ENCODE peak calls at places on chromosomes 3 and 15, in six cellular contexts. R is coronary artery; K is SW480; H is CD8-positive, alpha-beta T cell; C is NCI-H446; Z is NCI-H345. F is an unnamed sample.

GRCh38 chr3:67362686-67363085 is 291.7 kb downstream of the SUCLG2 start:
- DNase-seq in R (no peak), H (no peak), K (peak; percentile 29), C (no peak), Z (no peak), F (no peak)

GRCh38 chr15:66233487-66234415 is 19.8 kb downstream of the MEGF11 start:
- DNase-seq in H (no peak), C (no peak), R (no peak), K (peak; percentile 86), Z (no peak), F (peak; percentile 31)

GRCh38 chr3:148971819-148972218 is 19.5 kb upstream of the GYG1 start:
- DNase-seq in Z (no peak), R (no peak), C (peak; percentile 45), H (no peak), K (no peak), F (no peak)

GRCh38 chr3:68424796-68425460 is 507.4 kb downstream of the TAFA4 start:
- DNase-seq in R (no peak), K (peak; percentile 5), H (no peak), C (no peak), Z (no peak), F (no peak)

GRCh38 chr3:45603226-45603625 is 8.7 kb downstream of the LIMD1 start:
- DNase-seq in R (no peak), C (no peak), H (no peak), Z (no peak), K (no peak), F (no peak)

GRCh38 chr3:106299300-106300098 is 430.7 kb upstream of the CBLB start:
- DNase-seq in Z (no peak), C (no peak), K (no peak), R (no peak), H (no peak), F (no peak)

GRCh38 chr15:83837946-83838571 is 184.1 kb downstream of the ADAMTSL3 start:
- DNase-seq in Z (no peak), C (peak; percentile 28), R (no peak), H (no peak), K (peak; percentile 27), F (peak; percentile 46)

GRCh38 chr15:71784719-71785118 is 25.6 kb upstream of the NR2E3 start:
- DNase-seq in C (no peak), H (no peak), K (no peak), R (peak; percentile 56), Z (no peak), F (peak; percentile 16)

GRCh38 chr3:134597390-134597975 is 53.3 kb downstream of the KY start:
- DNase-seq in K (peak; percentile 37), R (no peak), H (no peak), C (no peak), Z (peak; percentile 60), F (peak; percentile 56)

GRCh38 chr15:66670698-66671580 is 31.1 kb upstream of the SMAD6 start:
- DNase-seq in K (peak; percentile 85), C (no peak), H (no peak), Z (peak; percentile 0), R (no peak), F (no peak)

GRCh38 chr3:195888311-195888761 is 20.0 kb downstream of the TNK2 start:
- DNase-seq in H (no peak), K (no peak), R (no peak), C (no peak), Z (no peak), F (no peak)

GRCh38 chr15:66356069-66356358 is 471 bp downstream of the TIPIN start:
- DNase-seq in H (no peak), Z (no peak), R (no peak), K (no peak), C (peak; percentile 40), F (no peak)

GRCh38 chr3:8816106-8816505 is 46.7 kb upstream of the OXTR start:
- DNase-seq in Z (no peak), C (no peak), H (no peak), K (no peak), R (no peak), F (no peak)

GRCh38 chr15:59307164-59307535 is 65.5 kb downstream of the MYO1E start:
- DNase-seq in R (no peak), K (no peak), H (no peak), Z (no peak), C (no peak), F (no peak)

GRCh38 chr3:172070269-172070668 is 30.9 kb downstream of the FNDC3B start:
- DNase-seq in K (no peak), R (no peak), H (no peak), Z (no peak), C (no peak), F (no peak)

GRCh38 chr3:19060404-19060803 is 87.9 kb upstream of the KCNH8 start:
- DNase-seq in C (no peak), K (no peak), Z (no peak), H (no peak), R (no peak), F (no peak)

GRCh38 chr3:115512565-115513410 is 110.5 kb upstream of the GAP43 start:
- DNase-seq in C (peak; percentile 58), K (peak; percentile 43), R (no peak), Z (peak; percentile 69), H (no peak), F (no peak)

GRCh38 chr3:150603888-150604319 is 783 bp downstream of the SELENOT start:
- DNase-seq in R (no peak), H (no peak), C (no peak), Z (no peak), K (peak; percentile 39), F (no peak)

GRCh38 chr3:187741403-187742350 is 3.6 kb downstream of the BCL6 start:
- DNase-seq in H (peak; percentile 77), R (no peak), K (peak; percentile 77), Z (peak; percentile 76), C (peak; percentile 81), F (peak; percentile 82)

GRCh38 chr15:57323806-57324589 is 52.3 kb upstream of the CGNL1 start:
- DNase-seq in K (peak; percentile 71), H (no peak), C (no peak), Z (peak; percentile 88), R (no peak), F (peak; percentile 41)

GRCh38 chr3:106255870-106256248 is 387.0 kb upstream of the CBLB start:
- DNase-seq in C (no peak), R (no peak), H (no peak), K (no peak), Z (no peak), F (no peak)

GRCh38 chr3:32316976-32317375 is 74.7 kb upstream of the CMTM7 start:
- DNase-seq in C (no peak), R (no peak), H (no peak), Z (no peak), K (no peak), F (no peak)